ENCODE peak calls at places on chromosomes 3 and 15, in five cellular contexts. K is T-helper 1 cell, B is AG10803, O is sciatic nerve, H is foreskin fibroblast. Z is an unnamed sample.

GRCh38 chr3:10738688-10739372 is 77.2 kb upstream of the SLC6A11 start:
- DNase-seq in H (peak), O (peak), K (peak), B (peak), Z (peak)

GRCh38 chr3:89560546-89560945 is 453.1 kb downstream of the EPHA3 start:
- DNase-seq in O (no peak), K (no peak), H (peak), B (peak), Z (peak)

GRCh38 chr3:114035146-114035545 is 21.2 kb downstream of the CCDC191 start:
- DNase-seq in H (no peak), O (no peak), B (peak), K (no peak), Z (peak)

GRCh38 chr3:50587373-50587772 is 18.1 kb downstream of the HEMK1 start:
- DNase-seq in H (peak), B (no peak), K (no peak), O (no peak), Z (no peak)

GRCh38 chr3:123286308-123287023 is 84.7 kb downstream of the SEC22A start:
- DNase-seq in O (no peak), B (peak), K (no peak), H (peak), Z (peak)

GRCh38 chr3:12984023-12984823 is 89.0 kb downstream of the IQSEC1 start:
- DNase-seq in B (peak), K (no peak), O (no peak), H (peak), Z (peak)

GRCh38 chr15:89399390-89400120 is 64.9 kb upstream of the POLG start:
- DNase-seq in B (no peak), O (no peak), K (no peak), H (no peak), Z (no peak)

GRCh38 chr3:188700497-188700896 is 471.3 kb upstream of the TPRG1 start:
- DNase-seq in O (no peak), B (no peak), K (no peak), H (no peak), Z (no peak)

GRCh38 chr3:76942096-76942495 is 97.8 kb upstream of the ROBO2 start:
- DNase-seq in K (no peak), H (no peak), B (no peak), O (no peak), Z (no peak)

Z was measured in HCEC 1CT.